ENCODE peak calls at places on chromosomes 13 and 19, in seven cellular contexts. K, R, H, Q, F, V and E are unnamed samples.

GRCh38 chr13:47598340-47598911 is 402.6 kb downstream of the SUCLA2 start:
- DNase-seq in K (no peak), V (no peak), Q (no peak), H (no peak), R (peak), F (no peak), E (no peak)

GRCh38 chr19:8580710-8581281 is 3.6 kb upstream of the MYO1F start:
- DNase-seq in F (peak), H (peak), V (peak), K (peak), R (peak), Q (no peak), E (peak)

GRCh38 chr13:24215732-24216131 is 55.2 kb downstream of the SPATA13 start:
- DNase-seq in V (no peak), K (no peak), F (peak), H (no peak), Q (no peak), R (peak), E (no peak)

GRCh38 chr13:80052286-80052685 is 288.6 kb downstream of the SPRY2 start:
- DNase-seq in R (no peak), K (no peak), F (no peak), H (no peak), Q (no peak), V (no peak), E (no peak)

GRCh38 chr19:57288373-57288772 is 8.1 kb downstream of the ZNF460 start:
- DNase-seq in V (no peak), H (no peak), Q (no peak), R (no peak), K (no peak), F (no peak), E (no peak)

GRCh38 chr19:39155114-39155700 is 29.6 kb downstream of the PAK4 start:
- DNase-seq in H (no peak), K (no peak), R (no peak), V (no peak), F (no peak), Q (no peak), E (no peak)

GRCh38 chr19:4575978-4576933 is 16.8 kb upstream of the SEMA6B start:
- DNase-seq in V (no peak), H (peak), R (peak), K (peak), F (peak), Q (no peak), E (no peak)

GRCh38 chr13:110680852-110681251 is 25.1 kb downstream of the CARS2 start:
- DNase-seq in Q (no peak), R (peak), K (no peak), V (no peak), F (no peak), H (peak), E (no peak)

GRCh38 chr13:113495494-113496251 is 5.2 kb upstream of the DCUN1D2 start:
- DNase-seq in V (no peak), K (no peak), R (peak), F (no peak), H (no peak), Q (no peak), E (no peak)

DNA sequence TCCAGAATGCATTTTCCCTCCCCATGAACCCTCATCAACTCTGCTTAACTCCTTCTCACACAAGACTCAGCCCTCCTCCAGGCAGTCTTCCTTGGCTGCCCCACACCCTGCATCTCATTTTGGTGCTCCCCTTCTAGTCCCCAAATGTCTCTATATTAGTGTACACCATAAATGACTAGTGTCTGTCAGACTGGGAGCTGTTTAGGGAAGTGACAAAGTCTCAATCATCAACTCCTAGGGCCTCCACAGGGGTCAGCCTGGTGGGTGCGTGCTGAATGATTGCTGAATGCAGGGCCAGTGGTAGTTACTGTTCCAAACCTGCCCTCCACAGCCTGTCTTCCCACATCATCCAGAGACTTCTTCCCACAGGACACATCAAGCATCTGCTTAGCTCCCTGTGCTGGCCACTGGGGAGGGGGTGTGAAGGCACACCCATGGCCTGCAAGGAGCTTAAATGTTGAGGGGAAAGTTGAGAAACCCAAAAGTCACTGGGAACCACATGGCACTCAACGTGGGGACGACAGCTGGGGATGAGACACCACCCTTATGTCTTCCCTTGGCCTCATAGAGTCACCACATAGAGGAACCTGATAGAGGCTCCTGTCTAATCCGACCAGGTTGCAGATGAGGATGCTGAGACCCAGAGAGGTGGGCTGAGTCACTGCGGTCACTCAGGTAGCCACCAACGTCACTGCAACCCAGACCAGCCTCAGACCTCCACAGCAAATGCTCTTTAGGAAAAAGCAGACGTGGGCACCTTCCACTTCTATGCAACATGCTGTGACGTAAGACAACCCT is 79.3 kb upstream of the TM9SF2 start:
- DNase-seq in Q (no peak), K (no peak), V (no peak), H (peak), R (no peak), F (no peak), E (no peak)
- H3K4me3 ChIP-seq in Q (no peak), K (no peak), V (no peak), H (no peak), R (no peak), F (no peak), E (no peak)

GRCh38 chr13:109256866-109257760 is 529.3 kb downstream of the IRS2 start:
- DNase-seq in K (no peak), Q (peak), V (no peak), R (peak), H (no peak), F (peak), E (no peak)
- H3K4me3 ChIP-seq in K (no peak), Q (no peak), V (no peak), R (no peak), H (no peak), F (no peak), E (no peak)

GRCh38 chr13:43911871-43912270 is 32.2 kb downstream of the LACC1 start:
- DNase-seq in R (no peak), K (no peak), H (no peak), F (no peak), V (no peak), Q (no peak), E (no peak)

GRCh38 chr13:43911283-43911682 is 31.6 kb downstream of the LACC1 start:
- DNase-seq in H (no peak), R (no peak), K (no peak), V (no peak), F (no peak), Q (no peak), E (no peak)

GRCh38 chr13:43905435-43906031 is 25.8 kb downstream of the LACC1 start:
- DNase-seq in Q (peak), K (no peak), H (peak), R (peak), V (peak), F (no peak), E (peak)

DNA sequence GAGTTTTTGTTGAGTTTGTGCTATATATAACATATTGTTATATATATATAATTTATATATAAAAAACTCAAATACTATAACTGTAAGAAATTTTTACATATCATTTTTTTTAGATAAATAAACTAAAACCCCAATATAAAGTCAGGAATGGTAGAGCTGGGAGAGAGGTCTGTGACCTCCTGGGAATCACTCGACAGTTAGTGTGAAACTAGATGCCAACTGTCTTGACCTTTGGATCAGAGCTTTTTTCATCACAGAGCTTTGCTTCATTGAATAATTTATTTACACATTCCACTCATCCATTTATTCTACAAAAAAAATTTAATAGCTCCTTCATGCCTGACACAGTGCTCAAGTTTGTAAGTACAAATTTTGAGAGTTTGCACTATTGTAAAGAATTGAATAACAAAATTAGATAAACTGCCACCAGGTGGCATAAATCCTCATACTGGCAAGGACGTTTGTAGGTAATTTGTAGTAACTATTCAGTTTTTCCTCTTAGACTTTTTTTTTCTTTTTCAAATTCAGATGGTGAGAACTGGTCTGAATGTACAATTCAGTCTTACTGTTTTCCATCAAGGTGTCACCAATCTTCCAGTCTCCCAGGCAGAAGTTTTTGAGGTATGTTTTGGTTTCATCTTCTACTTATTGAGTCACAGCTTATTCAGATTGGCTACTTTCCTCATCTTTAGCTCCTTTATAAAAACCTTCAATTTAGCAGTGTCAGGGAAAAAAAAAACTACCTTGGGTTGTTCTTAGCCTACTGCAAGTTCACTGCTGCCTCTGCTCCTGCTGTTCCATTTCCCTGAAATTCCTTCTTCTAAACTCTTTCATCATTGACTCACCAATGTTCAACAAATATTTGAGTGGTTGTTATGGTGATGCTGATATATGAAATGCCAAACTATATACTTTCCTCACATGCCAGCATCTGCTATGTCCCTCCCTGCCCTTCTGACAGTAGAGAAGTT is 28.7 kb downstream of the LACC1 start:
- DNase-seq in Q (peak), K (no peak), H (peak), V (no peak), F (peak), R (peak), E (peak)
- H3K4me3 ChIP-seq in Q (no peak), K (no peak), H (no peak), V (no peak), F (no peak), R (no peak), E (no peak)

GRCh38 chr19:30665449-30665848 is 293.3 kb downstream of the ZNF536 start:
- DNase-seq in V (no peak), R (no peak), F (no peak), H (no peak), K (no peak), Q (no peak), E (no peak)
- H3K4me3 ChIP-seq in V (no peak), R (no peak), F (no peak), H (no peak), K (no peak), Q (no peak), E (no peak)